ENCODE peak calls at places on chromosomes 1 and 21, in eight cellular contexts. A is cardiac fibroblast, M is B cell, P is tibial artery, G is endothelial cell, D is colonic mucosa, L is Panc1, Q is body of pancreas. I is an unnamed sample.

GRCh38 chr1:176512966-176513365 is 50.0 kb downstream of the PAPPA2 start:
- DNase-seq in A (no peak), M (no peak), P (no peak), G (no peak), D (no peak), L (no peak), Q (no peak), I (no peak)

GRCh38 chr1:77900687-77901293 is 12.4 kb downstream of the NEXN start:
- DNase-seq in A (peak), M (no peak), P (no peak), G (peak), D (peak), L (no peak), Q (peak), I (peak)

GRCh38 chr1:207848234-207848633 is 62.7 kb downstream of the CD34 start:
- DNase-seq in A (peak), M (no peak), P (no peak), G (no peak), D (peak), L (peak), Q (no peak), I (peak)

GRCh38 chr1:36807262-36807661 is 227.1 kb downstream of the GRIK3 start:
- DNase-seq in A (no peak), M (no peak), P (no peak), G (no peak), D (no peak), L (no peak), Q (no peak), I (no peak)

GRCh38 chr1:182972821-182973220 is 19.9 kb upstream of the SHCBP1L start:
- DNase-seq in A (no peak), M (no peak), P (no peak), G (no peak), D (no peak), L (no peak), Q (no peak), I (peak)

GRCh38 chr1:23402286-23403037 is 22.1 kb downstream of the TCEA3 start:
- DNase-seq in A (no peak), M (no peak), P (no peak), G (no peak), D (peak), L (no peak), Q (no peak), I (no peak)

GRCh38 chr1:111030590-111030989 is 66.9 kb upstream of the LRIF1 start:
- DNase-seq in A (peak), M (peak), P (no peak), G (peak), D (peak), L (peak), Q (peak), I (peak)

GRCh38 chr1:21449906-21450305 is 10.0 kb downstream of the NBPF3 start:
- DNase-seq in A (no peak), M (no peak), P (no peak), G (no peak), D (no peak), L (no peak), Q (no peak), I (no peak)

GRCh38 chr1:24294228-24294672 is 24.9 kb upstream of the GRHL3 start:
- DNase-seq in A (peak), M (no peak), P (peak), G (no peak), D (no peak), L (no peak), Q (no peak), I (no peak)

GRCh38 chr1:32413507-32414185 is 19.4 kb upstream of the BSDC1 start:
- DNase-seq in A (peak), M (peak), P (no peak), G (peak), D (peak), L (no peak), Q (peak), I (peak)

GRCh38 chr1:193335797-193336428 is 149.5 kb upstream of the B3GALT2 start:
- DNase-seq in A (peak), M (no peak), P (no peak), G (no peak), D (no peak), L (no peak), Q (no peak), I (no peak)

GRCh38 chr1:41678141-41678878 is 193.8 kb upstream of the EDN2 start:
- DNase-seq in A (peak), M (no peak), P (no peak), G (no peak), D (no peak), L (no peak), Q (no peak), I (no peak)

GRCh38 chr1:104392552-104392951 is 642.9 kb downstream of the AMY1C start:
- DNase-seq in A (no peak), M (no peak), P (no peak), G (no peak), D (no peak), L (no peak), Q (no peak), I (no peak)

GRCh38 chr1:168234846-168235547 is 9.2 kb downstream of the SFT2D2 start:
- DNase-seq in A (peak), M (no peak), P (no peak), G (peak), D (no peak), L (peak), Q (no peak), I (peak)

GRCh38 chr1:86912501-86912900 is 1.4 kb downstream of the SELENOF start:
- DNase-seq in A (peak), M (no peak), P (no peak), G (no peak), D (no peak), L (no peak), Q (no peak), I (no peak)
- TF ChIP-seq CTCF in A (no peak), M (no peak), P (no peak), G (no peak), D (no peak), L (no peak), Q (no peak), I (no peak)

DNA sequence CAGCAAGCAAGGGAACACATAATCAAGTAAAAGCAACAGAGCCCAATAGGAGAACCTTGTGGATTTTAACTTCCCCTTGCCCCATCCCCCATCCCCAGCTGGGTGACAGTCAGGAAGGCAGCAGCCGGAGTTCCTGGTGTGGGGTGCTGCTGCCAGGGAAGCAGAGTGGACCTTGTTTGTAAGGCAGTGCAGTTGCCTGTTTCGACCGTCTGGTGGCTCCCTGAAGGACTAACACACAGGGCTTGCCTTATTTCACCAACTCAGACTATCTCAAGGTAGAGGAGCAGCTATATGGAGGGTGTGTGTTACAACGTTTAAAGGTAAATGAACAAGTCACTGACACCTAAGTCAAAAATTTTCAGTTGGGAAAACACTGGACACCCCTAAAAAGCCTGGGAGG is 6.6 kb downstream of the KRTAP10-8 start:
- DNase-seq in A (peak), M (no peak), P (no peak), G (no peak), D (peak), L (no peak), Q (no peak), I (no peak)
- TF ChIP-seq CTCF in A (peak), M (no peak), P (no peak), G (no peak), D (no peak), L (peak), Q (no peak), I (no peak)

DNA sequence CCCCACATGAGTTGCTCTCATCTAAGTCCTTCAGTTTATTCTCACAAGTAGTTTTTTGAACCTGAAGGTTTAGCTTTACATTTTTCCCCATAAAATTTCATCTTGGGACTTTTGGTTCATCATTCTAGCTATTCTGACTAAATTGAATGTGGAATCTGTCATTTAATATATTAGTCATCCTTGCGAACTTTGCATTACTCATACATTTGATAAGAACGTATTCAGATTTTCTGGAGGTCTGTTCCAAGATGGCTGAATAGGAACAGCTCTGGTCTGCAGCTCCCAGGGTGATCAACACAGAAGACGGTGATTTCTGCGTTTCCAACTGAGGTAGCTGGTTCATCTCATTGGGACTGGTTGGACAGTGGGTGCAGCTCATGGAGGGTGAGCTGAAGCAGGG is 59.8 kb upstream of the CSF1 start:
- DNase-seq in A (peak), M (no peak), P (no peak), G (no peak), D (no peak), L (no peak), Q (no peak), I (no peak)
- TF ChIP-seq CTCF in A (no peak), M (no peak), P (no peak), G (no peak), D (no peak), L (no peak), Q (no peak), I (no peak)

GRCh38 chr1:44361478-44361877 is 6.4 kb upstream of the ERI3 start:
- DNase-seq in A (peak), M (no peak), P (no peak), G (no peak), D (no peak), L (no peak), Q (no peak), I (peak)
- TF ChIP-seq CTCF in A (peak), M (no peak), P (no peak), G (no peak), D (no peak), L (no peak), Q (no peak), I (no peak)

DNA sequence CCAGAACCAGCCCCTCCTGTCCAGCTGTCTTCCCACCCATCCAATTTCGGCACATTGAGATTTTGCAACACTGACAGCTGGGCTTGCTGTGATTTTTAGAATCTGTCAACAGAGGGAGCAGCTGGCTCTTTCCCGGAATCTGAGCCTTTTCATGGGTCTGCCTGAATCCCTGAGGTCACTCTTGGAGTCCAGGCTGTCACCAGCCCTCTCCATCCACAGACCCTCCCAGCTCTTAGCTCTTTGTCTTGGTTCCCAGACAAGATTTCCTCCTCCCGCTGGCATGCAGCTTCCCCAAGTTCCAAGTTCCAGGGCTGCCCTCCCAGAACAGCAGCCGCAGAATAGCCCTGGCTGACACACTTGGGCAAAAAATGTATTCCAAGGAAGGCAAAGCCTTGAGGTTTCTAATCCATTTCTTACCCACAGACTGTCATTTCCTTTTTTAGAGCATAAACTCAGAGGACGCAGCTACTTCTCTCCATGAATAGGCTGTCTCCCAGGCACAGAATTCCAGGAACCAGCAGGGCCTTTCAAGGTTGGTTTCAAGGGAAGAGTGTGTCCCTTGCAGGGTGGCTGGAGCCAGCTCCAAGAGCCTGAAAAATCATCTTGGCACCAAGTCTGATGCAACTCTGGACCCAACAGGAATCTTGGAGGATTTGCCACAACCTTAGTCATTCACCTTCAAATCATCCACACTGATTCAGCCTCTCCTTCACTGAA is 7.1 kb upstream of the TMEM61 start:
- DNase-seq in A (peak), M (no peak), P (peak), G (peak), D (peak), L (no peak), Q (no peak), I (peak)
- TF ChIP-seq CTCF in A (peak), M (no peak), P (peak), G (no peak), D (peak), L (peak), Q (peak), I (peak)

GRCh38 chr1:10651377-10651776 is 145.1 kb downstream of the CASZ1 start:
- DNase-seq in A (peak), M (no peak), P (no peak), G (peak), D (no peak), L (no peak), Q (no peak), I (no peak)
- TF ChIP-seq CTCF in A (no peak), M (no peak), P (no peak), G (no peak), D (no peak), L (no peak), Q (no peak), I (no peak)

DNA sequence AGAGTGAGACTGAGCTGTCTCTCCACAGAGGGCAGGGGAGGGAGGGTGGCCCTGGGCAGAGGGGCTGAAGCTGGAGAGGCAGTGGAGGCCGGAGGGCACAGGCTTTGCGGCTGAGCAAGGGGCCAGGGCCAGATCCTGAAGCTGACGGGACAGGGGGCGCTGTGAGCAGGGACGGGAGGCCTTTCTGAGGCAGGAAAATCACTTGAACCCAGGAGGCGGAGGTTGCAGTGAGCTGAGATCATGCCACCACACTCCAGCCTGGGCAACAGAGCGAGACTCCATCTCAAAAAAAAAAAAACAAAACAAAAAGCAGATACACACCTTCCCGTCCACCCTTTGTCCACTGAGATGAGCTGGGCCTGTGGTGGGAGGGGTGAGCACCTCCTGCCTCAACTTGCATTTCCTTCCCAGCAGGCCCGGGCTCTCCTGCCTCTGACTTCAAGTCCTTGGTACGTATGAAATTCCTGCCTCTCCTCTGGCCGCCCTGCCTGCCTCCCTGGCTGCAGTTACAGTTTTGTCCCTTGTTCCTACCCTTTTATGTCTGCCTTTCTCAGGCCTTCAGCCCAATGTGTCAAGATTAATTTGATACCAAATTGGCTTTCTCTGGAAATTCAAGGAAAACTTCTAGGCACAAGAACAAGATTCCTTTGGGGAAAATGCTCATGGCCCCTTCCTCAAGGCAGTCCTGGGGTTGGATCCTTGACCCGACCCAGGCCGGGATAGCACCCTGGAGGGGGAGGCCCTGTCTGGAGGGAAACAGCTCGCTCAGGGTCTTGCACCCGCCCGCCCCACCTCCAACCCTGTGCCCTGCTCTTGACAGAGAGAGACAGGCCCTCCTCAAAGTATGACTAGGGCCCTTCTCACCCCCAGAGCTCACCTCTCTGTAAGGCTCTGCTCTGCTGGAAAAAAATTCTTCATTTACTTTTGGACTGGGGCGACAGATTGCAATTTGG is 11.2 kb upstream of the ADAMTSL4 start:
- DNase-seq in A (peak), M (no peak), P (peak), G (peak), D (no peak), L (no peak), Q (no peak), I (no peak)
- TF ChIP-seq CTCF in A (no peak), M (no peak), P (no peak), G (no peak), D (no peak), L (no peak), Q (no peak), I (no peak)

GRCh38 chr1:154178006-154178405 is 13.9 kb downstream of the TPM3 start:
- DNase-seq in A (peak), M (no peak), P (no peak), G (no peak), D (no peak), L (no peak), Q (no peak), I (no peak)

GRCh38 chr1:154174654-154175053 is 17.2 kb downstream of the TPM3 start:
- DNase-seq in A (no peak), M (no peak), P (no peak), G (no peak), D (no peak), L (no peak), Q (no peak), I (no peak)

GRCh38 chr1:154178856-154179811 is 12.8 kb downstream of the TPM3 start:
- DNase-seq in A (peak), M (no peak), P (no peak), G (no peak), D (peak), L (no peak), Q (no peak), I (no peak)

GRCh38 chr1:154179951-154180687 is 11.8 kb downstream of the TPM3 start:
- DNase-seq in A (no peak), M (peak), P (no peak), G (no peak), D (peak), L (no peak), Q (no peak), I (peak)

GRCh38 chr1:154176341-154176740 is 15.6 kb downstream of the TPM3 start:
- DNase-seq in A (peak), M (no peak), P (peak), G (no peak), D (peak), L (no peak), Q (no peak), I (peak)
- TF ChIP-seq CTCF in A (no peak), M (no peak), P (no peak), G (no peak), D (no peak), L (no peak), Q (no peak), I (no peak)